ENCODE peak calls at places on chromosomes 11 and 22, in eight cellular contexts. R, Z, U, Q, H, S, W and D are unnamed samples.

GRCh38 chr22:41699264-41700104 is at the start of gene MEI1:
- DNase-seq in U (no peak), H (peak), Q (no peak), R (peak), W (peak), Z (peak), S (no peak), D (no peak)

GRCh38 chr11:121236115-121237001 is 56.2 kb upstream of the SC5D start:
- DNase-seq in W (no peak), R (no peak), S (no peak), Z (peak), H (no peak), Q (peak), U (no peak), D (peak)

GRCh38 chr11:1531961-1532586 is 40.0 kb downstream of the DUSP8 start:
- DNase-seq in W (no peak), R (no peak), Z (no peak), S (no peak), Q (no peak), U (no peak), H (no peak), D (no peak)

GRCh38 chr11:83472328-83472727 is 186.2 kb upstream of the CCDC90B start:
- DNase-seq in U (no peak), Q (no peak), Z (no peak), R (no peak), S (no peak), W (no peak), H (no peak), D (no peak)

GRCh38 chr22:31857247-31857646 is 87.1 kb upstream of the YWHAH start:
- DNase-seq in Z (no peak), S (no peak), U (peak), Q (peak), R (no peak), H (no peak), W (no peak), D (peak)

GRCh38 chr11:131691558-131692041 is 321.2 kb downstream of the NTM start:
- DNase-seq in Z (peak), U (peak), H (peak), Q (peak), R (no peak), S (peak), W (no peak), D (peak)

GRCh38 chr11:288328-289144 is at the start of gene PGGHG:
- DNase-seq in H (peak), Z (no peak), R (no peak), S (peak), Q (peak), U (peak), W (peak), D (no peak)

GRCh38 chr22:26894766-26895485 is 237.5 kb downstream of the MIAT start:
- DNase-seq in W (no peak), Z (peak), Q (no peak), S (peak), H (no peak), U (no peak), R (no peak), D (no peak)

GRCh38 chr22:35600466-35600865 is 16.7 kb downstream of the MB start:
- DNase-seq in Z (no peak), W (no peak), R (no peak), H (no peak), S (no peak), Q (no peak), U (no peak), D (no peak)

GRCh38 chr11:111911563-111912401 is at the start of gene CRYAB:
- DNase-seq in H (no peak), R (no peak), Z (peak), U (no peak), S (peak), Q (peak), W (no peak), D (no peak)

GRCh38 chr22:21448627-21449416 is 18.4 kb upstream of the TMEM191C start:
- DNase-seq in W (no peak), Q (no peak), U (no peak), Z (no peak), H (no peak), S (no peak), R (no peak), D (no peak)

GRCh38 chr11:33699515-33700424 is 856 bp downstream of the C11orf91 start:
- DNase-seq in U (no peak), W (no peak), R (no peak), Q (no peak), H (no peak), Z (peak), S (no peak), D (no peak)